ENCODE peak calls at places on chromosomes 12 and 14, in seven cellular contexts. R is stimulated activated naive B cell treated with anti-CD40 and anti-IgM and Interleukin-4, amounts not matched to agents 10 μg/mL and 1 μg/mL and 100 μg/mL, for 72 hours; Z is LoVo; G is HS-27A; B is H1; W is T-cell; V is T1000. Y is an unnamed sample.

GRCh38 chr12:101698782-101699347 is 1.4 kb downstream of the CHPT1 start:
- DNase-seq in G (no peak), B (no peak), R (no peak), V (no peak), Z (peak), W (no peak), Y (peak)

GRCh38 chr12:52063081-52063985 is 6.4 kb upstream of the ATG101 start:
- DNase-seq in B (no peak), Z (no peak), V (no peak), G (no peak), R (no peak), W (no peak), Y (no peak)

GRCh38 chr12:18382486-18382885 is 121.2 kb downstream of the PIK3C2G start:
- DNase-seq in W (no peak), G (no peak), R (no peak), Z (no peak), B (no peak), V (no peak), Y (peak)

GRCh38 chr14:30620178-30620577 is 1.9 kb upstream of the SCFD1 start:
- DNase-seq in B (no peak), R (no peak), V (no peak), W (no peak), G (peak), Z (peak), Y (no peak)

GRCh38 chr14:54867011-54867410 is 35.6 kb downstream of the GCH1 start:
- DNase-seq in B (no peak), W (no peak), V (no peak), G (no peak), R (no peak), Z (no peak), Y (peak)

GRCh38 chr14:105894125-105894977 is 368.0 kb downstream of the TMEM121 start:
- DNase-seq in B (no peak), W (no peak), V (no peak), G (no peak), R (no peak), Z (no peak), Y (no peak)

GRCh38 chr14:39265741-39266588 is 32.2 kb downstream of the MIA2 start:
- DNase-seq in R (no peak), B (no peak), V (no peak), G (no peak), Z (no peak), W (no peak), Y (peak)

GRCh38 chr14:90490727-90491050 is 93.9 kb downstream of the CALM1 start:
- DNase-seq in V (no peak), Z (no peak), R (no peak), B (no peak), W (no peak), G (no peak), Y (no peak)

GRCh38 chr12:96255077-96255476 is 60.9 kb downstream of the ELK3 start:
- DNase-seq in R (no peak), W (no peak), Z (no peak), B (no peak), V (no peak), G (no peak), Y (peak)

GRCh38 chr14:91154851-91155625 is 41.2 kb downstream of the DGLUCY start:
- DNase-seq in V (no peak), Z (peak), G (no peak), R (peak), W (peak), B (no peak), Y (peak)

GRCh38 chr12:6097384-6097783 is 27.1 kb downstream of the VWF start:
- DNase-seq in W (no peak), Z (no peak), B (no peak), R (no peak), G (no peak), V (peak), Y (no peak)

GRCh38 chr12:52434760-52435530 is 774 bp upstream of the KRT75 start:
- DNase-seq in B (no peak), W (no peak), Z (no peak), V (no peak), R (no peak), G (no peak), Y (no peak)

GRCh38 chr12:109840349-109841073 is 7.3 kb upstream of the TRPV4 start:
- DNase-seq in Z (peak), G (no peak), B (no peak), V (no peak), W (no peak), R (no peak), Y (no peak)

GRCh38 chr14:41785696-41786095 is 179.0 kb downstream of the LRFN5 start:
- DNase-seq in Z (no peak), G (no peak), B (no peak), V (no peak), W (no peak), R (no peak), Y (peak)

GRCh38 chr12:76158518-76159321 is 74.2 kb upstream of the NAP1L1 start:
- DNase-seq in R (peak), V (peak), G (peak), W (peak), Z (peak), B (peak), Y (peak)

GRCh38 chr12:33560653-33561208 is 121.1 kb upstream of the SYT10 start:
- DNase-seq in G (no peak), B (no peak), R (no peak), Z (no peak), W (no peak), V (no peak), Y (no peak)

GRCh38 chr14:23660290-23661226 is 24.4 kb downstream of the DHRS2 start:
- DNase-seq in R (no peak), G (no peak), W (peak), V (no peak), B (no peak), Z (no peak), Y (no peak)